ENCODE peak calls at places on chromosomes 5 and 9, in five cellular contexts. E, B, Q, K and O are unnamed samples.

GRCh38 chr9:71145179-71145578 is 23.8 kb upstream of the TRPM3 start:
- DNase-seq in B (no peak), K (peak), Q (no peak), E (no peak), O (no peak)

GRCh38 chr9:98707158-98708102 is 1.3 kb downstream of the GABBR2 start:
- DNase-seq in K (peak), B (no peak), Q (peak), E (peak), O (peak)

GRCh38 chr5:82265052-82265451 is 13.1 kb downstream of the RPS23 start:
- DNase-seq in B (no peak), K (no peak), Q (no peak), E (no peak), O (no peak)

GRCh38 chr9:135826188-135826545 is 81.2 kb downstream of the CAMSAP1 start:
- DNase-seq in Q (no peak), E (no peak), B (no peak), K (no peak), O (no peak)

GRCh38 chr9:107749787-107750444 is 260.3 kb upstream of the KLF4 start:
- DNase-seq in Q (no peak), E (peak), B (no peak), K (peak), O (peak)

GRCh38 chr9:20513126-20513913 is 109.0 kb downstream of the MLLT3 start:
- DNase-seq in E (no peak), Q (no peak), B (no peak), K (no peak), O (no peak)

GRCh38 chr9:114059047-114059803 is 18.9 kb downstream of the AMBP start:
- DNase-seq in E (peak), B (no peak), Q (no peak), K (no peak), O (no peak)

GRCh38 chr5:147484708-147485020 is 25.2 kb downstream of the DPYSL3 start:
- DNase-seq in E (no peak), B (no peak), K (no peak), Q (no peak), O (no peak)

GRCh38 chr9:136695435-136695895 is 8.2 kb upstream of the AGPAT2 start:
- DNase-seq in B (no peak), Q (no peak), E (no peak), K (no peak), O (peak)

GRCh38 chr5:142959683-142960308 is 189.6 kb downstream of the ARHGAP26 start:
- DNase-seq in Q (no peak), E (no peak), K (no peak), B (no peak), O (no peak)

GRCh38 chr9:134180786-134181647 is 16.7 kb upstream of the RNU6ATAC start:
- DNase-seq in E (no peak), B (no peak), Q (no peak), K (no peak), O (no peak)

GRCh38 chr9:132181796-132182521 is 20.1 kb downstream of the NTNG2 start:
- DNase-seq in K (no peak), B (no peak), E (no peak), Q (peak), O (no peak)

GRCh38 chr5:158139161-158139560 is 280.2 kb upstream of the CLINT1 start:
- DNase-seq in K (no peak), Q (no peak), E (no peak), B (no peak), O (no peak)

GRCh38 chr9:131845286-131846011 is 105.6 kb upstream of the RAPGEF1 start:
- DNase-seq in E (no peak), K (no peak), Q (no peak), B (no peak), O (no peak)

GRCh38 chr5:172943283-172943841 is 15.9 kb upstream of the RPL26L1 start:
- DNase-seq in Q (no peak), B (no peak), E (no peak), K (peak), O (no peak)

GRCh38 chr9:89442501-89442978 is 55.4 kb downstream of the SEMA4D start:
- DNase-seq in Q (no peak), K (no peak), B (no peak), E (no peak), O (no peak)

GRCh38 chr5:174386306-174386705 is 338.1 kb upstream of the MSX2 start:
- DNase-seq in B (no peak), K (no peak), E (no peak), Q (no peak), O (no peak)

DNA sequence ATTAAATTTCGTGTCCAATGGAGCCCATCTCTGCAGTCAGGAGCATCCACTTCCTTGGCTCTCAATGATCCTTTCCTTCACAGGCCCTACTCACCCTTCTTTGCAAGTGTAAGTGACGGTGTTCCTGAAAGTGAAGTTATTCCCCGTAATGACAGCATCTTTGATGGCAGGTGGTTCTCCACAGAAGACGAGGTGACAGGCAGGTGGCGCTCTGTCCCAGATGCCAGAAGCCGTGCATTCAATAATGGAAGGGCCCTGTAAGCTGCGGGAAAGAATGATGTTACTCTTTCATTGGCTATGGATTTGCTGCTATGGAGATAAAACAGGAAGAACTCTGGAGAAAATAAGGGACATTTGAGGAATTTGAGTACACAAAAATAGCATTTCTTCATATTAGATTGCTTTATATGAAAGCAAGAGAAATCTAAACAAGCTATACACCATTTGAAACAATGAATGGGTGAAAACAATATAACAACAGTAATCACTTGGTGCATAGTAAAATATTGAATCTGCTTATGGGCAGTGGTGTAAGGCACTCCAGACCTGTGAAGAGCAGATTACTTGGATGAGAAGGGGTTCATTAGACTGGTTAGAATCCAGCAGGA is 89.9 kb upstream of the TXNDC8 start:
- DNase-seq in Q (peak), K (peak), E (peak), B (no peak), O (peak)
- TF ChIP-seq SIN3A in Q (no peak), K (no peak), E (no peak), B (no peak), O (no peak)

GRCh38 chr5:148805323-148806290 is 20.8 kb upstream of the ADRB2 start:
- DNase-seq in Q (peak), E (no peak), B (peak), K (peak), O (no peak)
- TF ChIP-seq ZBTB33 in Q (no peak), E (no peak), B (no peak), K (no peak), O (no peak)

GRCh38 chr9:78031826-78032598 is 401 bp upstream of the GNAQ start:
- DNase-seq in Q (peak), K (peak), B (no peak), E (peak), O (peak)

GRCh38 chr9:78033870-78034269 is 2.3 kb upstream of the GNAQ start:
- DNase-seq in K (no peak), Q (no peak), B (no peak), E (no peak), O (no peak)

GRCh38 chr9:78030553-78031270 is 899 bp downstream of the GNAQ start:
- DNase-seq in B (no peak), Q (peak), K (peak), E (no peak), O (no peak)

GRCh38 chr9:78031271-78031825 is at the start of gene GNAQ:
- DNase-seq in B (no peak), Q (peak), K (peak), E (no peak), O (no peak)

GRCh38 chr9:78032599-78033457 is 1.2 kb upstream of the GNAQ start:
- DNase-seq in E (no peak), K (no peak), B (no peak), Q (no peak), O (no peak)
- TF ChIP-seq SIN3A in E (no peak), K (no peak), B (no peak), Q (no peak), O (no peak)

DNA sequence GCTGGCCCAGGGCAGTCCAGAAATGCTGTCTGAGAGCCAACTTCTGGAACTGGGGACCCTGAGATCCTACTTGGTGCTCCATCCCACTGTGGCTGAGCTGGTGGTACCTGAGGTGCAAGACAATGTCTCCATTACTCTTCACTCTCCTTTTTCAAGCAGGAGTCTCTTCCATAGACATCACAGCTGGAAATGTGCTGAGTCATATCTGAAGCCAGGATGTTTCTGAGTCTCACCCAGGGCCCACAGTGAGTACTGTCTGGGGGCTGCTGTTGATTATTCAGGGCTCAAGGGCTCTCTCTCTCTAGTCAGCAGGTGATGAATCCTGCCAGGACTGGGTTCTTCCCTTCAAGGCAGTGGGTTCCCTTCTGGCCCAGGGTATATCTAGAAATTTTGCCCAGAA is 145.2 kb upstream of the TAS2R1 start:
- DNase-seq in K (no peak), B (no peak), E (no peak), Q (no peak), O (no peak)
- TF ChIP-seq ZBTB33 in K (no peak), B (no peak), E (no peak), Q (no peak), O (no peak)

DNA sequence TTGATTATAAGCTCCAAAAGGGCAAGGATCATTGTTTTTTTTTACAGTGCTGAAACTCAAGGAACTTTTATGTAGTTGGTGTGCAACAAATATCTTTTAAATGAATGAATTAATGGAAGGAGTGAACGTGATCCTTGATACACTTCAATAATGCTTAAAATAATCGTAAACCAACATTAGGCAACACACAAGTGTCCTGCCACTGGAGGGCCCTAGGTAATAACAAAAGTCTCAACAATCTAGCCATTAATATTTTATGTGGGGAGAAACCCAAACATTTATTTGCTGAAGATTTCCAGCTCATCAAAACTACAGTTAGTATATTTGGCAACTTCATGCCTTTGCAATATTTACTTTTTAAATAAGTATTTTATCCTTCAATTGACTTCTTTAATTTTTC is 309.0 kb upstream of the FBXL7 start:
- DNase-seq in B (no peak), Q (no peak), E (no peak), K (no peak), O (no peak)
- TF ChIP-seq SIN3A in B (no peak), Q (no peak), E (no peak), K (no peak), O (no peak)

GRCh38 chr5:52943285-52943684 is 45.9 kb upstream of the ITGA2 start:
- DNase-seq in E (peak), Q (no peak), K (no peak), B (no peak), O (no peak)

GRCh38 chr5:52945040-52945439 is 44.1 kb upstream of the ITGA2 start:
- DNase-seq in E (no peak), K (no peak), B (no peak), Q (no peak), O (no peak)

GRCh38 chr5:52947851-52948250 is 41.3 kb upstream of the ITGA2 start:
- DNase-seq in E (no peak), B (no peak), Q (no peak), K (no peak), O (no peak)

GRCh38 chr5:52947208-52947607 is 41.9 kb upstream of the ITGA2 start:
- DNase-seq in K (no peak), Q (no peak), E (no peak), B (no peak), O (no peak)

DNA sequence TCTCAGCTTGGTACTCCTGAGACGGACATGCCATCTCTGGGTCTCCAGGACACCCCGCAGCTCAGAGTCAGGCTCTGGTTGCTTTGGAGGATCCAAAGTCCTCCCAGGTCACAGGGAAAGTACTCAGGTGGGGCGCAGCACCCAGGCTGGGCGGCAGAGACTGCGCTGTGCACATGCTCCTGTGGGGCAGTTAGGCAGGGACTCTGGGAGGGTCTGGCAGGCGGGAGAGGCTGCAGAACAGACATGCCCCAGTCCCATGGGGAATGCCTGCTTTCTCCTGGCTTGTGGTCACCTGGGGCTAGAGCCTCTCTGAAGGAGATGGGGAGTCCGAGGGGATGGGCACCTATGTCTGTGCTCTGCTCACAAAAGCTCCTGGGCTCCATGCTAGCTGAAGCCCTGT is 45.3 kb upstream of the ITGA2 start:
- DNase-seq in K (no peak), B (no peak), E (no peak), Q (no peak), O (no peak)
- TF ChIP-seq ZBTB33 in K (no peak), B (no peak), E (no peak), Q (no peak), O (no peak)

DNA sequence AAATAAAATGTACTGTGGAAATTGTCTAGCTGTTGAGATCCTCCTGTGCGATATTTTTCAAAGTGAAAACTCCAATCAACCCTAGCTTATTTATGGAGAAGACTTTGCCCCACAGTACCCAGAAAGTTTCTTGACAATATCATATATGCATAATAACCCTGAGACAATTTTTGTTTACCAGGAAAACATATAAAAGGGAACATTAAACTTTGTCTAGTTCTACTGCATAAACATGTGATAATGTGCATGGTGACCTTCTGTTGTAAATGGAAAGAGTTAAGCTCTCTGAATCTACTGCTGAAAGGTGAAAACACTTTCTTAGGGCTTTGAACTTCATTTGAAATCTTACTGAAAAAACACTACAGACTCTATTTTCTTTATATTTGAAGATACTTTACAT is 32.2 kb upstream of the CDKN2B start:
- DNase-seq in K (no peak), E (no peak), Q (no peak), B (no peak), O (no peak)
- TF ChIP-seq SIN3A in K (no peak), E (no peak), Q (no peak), B (no peak), O (no peak)

GRCh38 chr9:128439273-128439672 is 16.5 kb upstream of the ODF2 start:
- DNase-seq in E (no peak), Q (no peak), B (no peak), K (no peak), O (no peak)

GRCh38 chr9:128438343-128439109 is 17.3 kb upstream of the ODF2 start:
- DNase-seq in B (no peak), K (peak), E (peak), Q (peak), O (no peak)

GRCh38 chr9:128442150-128442549 is 13.7 kb upstream of the ODF2 start:
- DNase-seq in E (no peak), Q (no peak), K (no peak), B (no peak), O (no peak)
- TF ChIP-seq ZBTB33 in E (no peak), Q (no peak), K (no peak), B (no peak), O (no peak)

GRCh38 chr5:65512170-65512937 is 30.6 kb upstream of the ADAMTS6 start:
- DNase-seq in B (no peak), Q (no peak), K (no peak), E (no peak), O (no peak)

GRCh38 chr5:65508978-65509377 is 27.3 kb upstream of the ADAMTS6 start:
- DNase-seq in K (no peak), Q (no peak), B (no peak), E (no peak), O (no peak)

GRCh38 chr5:65506961-65507360 is 25.2 kb upstream of the ADAMTS6 start:
- DNase-seq in B (no peak), K (no peak), E (no peak), Q (peak), O (no peak)
- TF ChIP-seq SIN3A in B (no peak), K (no peak), E (no peak), Q (no peak), O (no peak)